ENCODE peak calls at places on chromosomes 2 and 18, in seven cellular contexts. One of them, this sample, is unnamed.

GRCh38 chr2:102142829-102143449 is 393 bp downstream of the IL1R1 start:
- DNase-seq in GM23248: peak
- DNase-seq in HCT116: no peak
- DNase-seq in GM23338: no peak
- DNase-seq in SK-N-SH: no peak
- DNase-seq in PC-3: no peak
- DNase-seq in OCI-LY7: no peak
- DNase-seq in this sample: no peak

GRCh38 chr2:188600536-188601210 is 309.0 kb downstream of the GULP1 start:
- DNase-seq in GM23248: peak
- DNase-seq in HCT116: no peak
- DNase-seq in GM23338: no peak
- DNase-seq in SK-N-SH: no peak
- DNase-seq in PC-3: no peak
- DNase-seq in OCI-LY7: no peak
- DNase-seq in this sample: no peak

GRCh38 chr2:120398961-120399888 is 53.3 kb downstream of the INHBB start:
- DNase-seq in GM23248: no peak
- DNase-seq in HCT116: peak
- DNase-seq in GM23338: no peak
- DNase-seq in SK-N-SH: no peak
- DNase-seq in PC-3: peak
- DNase-seq in OCI-LY7: no peak
- DNase-seq in this sample: no peak

GRCh38 chr2:191650896-191651773 is 26.8 kb upstream of the NABP1 start:
- DNase-seq in GM23248: peak
- DNase-seq in HCT116: no peak
- DNase-seq in GM23338: no peak
- DNase-seq in SK-N-SH: no peak
- DNase-seq in PC-3: peak
- DNase-seq in OCI-LY7: no peak
- DNase-seq in this sample: peak

GRCh38 chr2:195694553-195694952 is 37.5 kb downstream of the SLC39A10 start:
- DNase-seq in GM23248: no peak
- DNase-seq in HCT116: no peak
- DNase-seq in GM23338: no peak
- DNase-seq in SK-N-SH: no peak
- DNase-seq in PC-3: no peak
- DNase-seq in OCI-LY7: no peak
- DNase-seq in this sample: no peak

GRCh38 chr2:200330351-200331120 is 24.0 kb downstream of the SPATS2L start:
- DNase-seq in GM23248: no peak
- DNase-seq in HCT116: no peak
- DNase-seq in GM23338: no peak
- DNase-seq in SK-N-SH: no peak
- DNase-seq in PC-3: no peak
- DNase-seq in OCI-LY7: no peak
- DNase-seq in this sample: no peak

GRCh38 chr2:224260605-224261004 is 141.3 kb downstream of the FAM124B start:
- DNase-seq in GM23248: no peak
- DNase-seq in HCT116: no peak
- DNase-seq in GM23338: no peak
- DNase-seq in SK-N-SH: no peak
- DNase-seq in PC-3: no peak
- DNase-seq in OCI-LY7: no peak
- DNase-seq in this sample: peak

GRCh38 chr2:101442042-101442666 is 32.8 kb downstream of the RFX8 start:
- DNase-seq in GM23248: peak
- DNase-seq in HCT116: no peak
- DNase-seq in GM23338: no peak
- DNase-seq in SK-N-SH: no peak
- DNase-seq in PC-3: peak
- DNase-seq in OCI-LY7: no peak
- DNase-seq in this sample: no peak

GRCh38 chr18:69882965-69883668 is 64.6 kb downstream of the CD226 start:
- DNase-seq in GM23248: peak
- DNase-seq in HCT116: no peak
- DNase-seq in GM23338: no peak
- DNase-seq in SK-N-SH: no peak
- DNase-seq in PC-3: no peak
- DNase-seq in OCI-LY7: peak
- DNase-seq in this sample: no peak
- TF ChIP-seq EZH2phosphoT487 in GM23248: no peak
- TF ChIP-seq EZH2phosphoT487 in HCT116: no peak
- TF ChIP-seq EZH2phosphoT487 in GM23338: no peak
- TF ChIP-seq EZH2phosphoT487 in SK-N-SH: no peak
- TF ChIP-seq EZH2phosphoT487 in PC-3: no peak
- TF ChIP-seq EZH2phosphoT487 in OCI-LY7: no peak
- TF ChIP-seq EZH2phosphoT487 in this sample: no peak

DNA sequence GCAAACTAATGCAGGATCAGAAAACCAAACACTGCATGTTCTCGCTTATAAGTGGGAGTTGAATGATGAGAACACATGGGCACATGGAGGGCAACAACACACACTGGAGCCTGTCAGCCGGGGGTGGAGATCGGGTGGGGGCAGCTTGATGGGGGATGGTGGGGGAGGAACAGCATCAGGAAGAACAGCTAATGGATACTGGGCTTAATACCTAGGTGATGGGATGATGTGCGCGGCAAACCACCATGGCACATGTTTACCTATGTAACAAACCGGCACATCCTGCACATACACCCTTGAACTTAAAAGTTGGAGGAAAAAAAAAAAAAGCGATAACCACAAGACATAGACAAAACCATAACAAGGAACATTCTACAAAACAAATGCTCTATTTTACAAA is 10.4 kb downstream of the CHMP3 start:
- DNase-seq in GM23248: no peak
- DNase-seq in HCT116: no peak
- DNase-seq in GM23338: no peak
- DNase-seq in SK-N-SH: no peak
- DNase-seq in PC-3: no peak
- DNase-seq in OCI-LY7: no peak
- DNase-seq in this sample: no peak
- H2AFZ ChIP-seq in GM23248: no peak
- H2AFZ ChIP-seq in HCT116: no peak
- H2AFZ ChIP-seq in GM23338: no peak
- H2AFZ ChIP-seq in SK-N-SH: no peak
- H2AFZ ChIP-seq in PC-3: no peak
- H2AFZ ChIP-seq in OCI-LY7: no peak
- H2AFZ ChIP-seq in this sample: no peak

GRCh38 chr2:236563953-236564352 is 5.7 kb upstream of the ACKR3 start:
- DNase-seq in GM23248: no peak
- DNase-seq in HCT116: no peak
- DNase-seq in GM23338: no peak
- DNase-seq in SK-N-SH: no peak
- DNase-seq in PC-3: no peak
- DNase-seq in OCI-LY7: no peak
- DNase-seq in this sample: no peak
- TF ChIP-seq EZH2phosphoT487 in GM23248: no peak
- TF ChIP-seq EZH2phosphoT487 in HCT116: no peak
- TF ChIP-seq EZH2phosphoT487 in GM23338: no peak
- TF ChIP-seq EZH2phosphoT487 in SK-N-SH: no peak
- TF ChIP-seq EZH2phosphoT487 in PC-3: no peak
- TF ChIP-seq EZH2phosphoT487 in OCI-LY7: no peak
- TF ChIP-seq EZH2phosphoT487 in this sample: no peak

GRCh38 chr2:164000171-164000570 is 264.4 kb upstream of the FIGN start:
- DNase-seq in GM23248: peak
- DNase-seq in HCT116: no peak
- DNase-seq in GM23338: no peak
- DNase-seq in SK-N-SH: no peak
- DNase-seq in PC-3: peak
- DNase-seq in OCI-LY7: no peak
- DNase-seq in this sample: no peak
- H2AFZ ChIP-seq in GM23248: no peak
- H2AFZ ChIP-seq in HCT116: no peak
- H2AFZ ChIP-seq in GM23338: no peak
- H2AFZ ChIP-seq in SK-N-SH: no peak
- H2AFZ ChIP-seq in PC-3: no peak
- H2AFZ ChIP-seq in OCI-LY7: no peak
- H2AFZ ChIP-seq in this sample: no peak

DNA sequence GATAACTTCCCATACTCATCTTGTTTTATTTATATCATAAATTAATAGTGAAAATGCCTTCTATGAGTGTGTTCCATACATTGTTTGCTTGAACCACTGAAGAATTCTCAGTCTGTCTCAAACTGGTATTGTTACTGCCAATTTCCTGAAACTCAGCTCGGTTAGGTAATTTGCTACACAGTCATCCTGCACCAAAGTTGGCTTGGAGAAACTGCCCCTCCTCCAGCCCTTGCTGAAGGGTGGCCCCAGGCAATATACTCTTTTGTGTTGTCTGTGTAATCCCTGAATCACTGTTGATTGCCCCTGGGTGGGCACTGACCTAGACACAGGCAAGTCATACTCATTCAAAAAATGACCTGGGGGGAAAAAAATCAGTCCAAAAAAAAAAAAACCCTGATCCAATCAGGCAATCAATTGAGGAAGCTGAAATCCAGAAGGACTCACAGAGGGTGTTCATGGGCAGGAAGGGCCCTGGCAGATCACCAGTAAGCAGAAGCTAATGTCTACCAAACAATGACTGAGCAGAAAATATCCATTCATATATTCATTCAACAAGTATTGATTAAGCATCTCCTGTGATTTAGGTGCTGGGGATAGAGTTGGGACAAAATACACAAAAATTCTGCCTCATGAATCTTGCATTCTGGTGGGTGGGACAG is 3.8 kb upstream of the SESTD1 start:
- DNase-seq in GM23248: peak
- DNase-seq in HCT116: no peak
- DNase-seq in GM23338: no peak
- DNase-seq in SK-N-SH: no peak
- DNase-seq in PC-3: peak
- DNase-seq in OCI-LY7: no peak
- DNase-seq in this sample: peak
- TF ChIP-seq EZH2phosphoT487 in GM23248: no peak
- TF ChIP-seq EZH2phosphoT487 in HCT116: no peak
- TF ChIP-seq EZH2phosphoT487 in GM23338: no peak
- TF ChIP-seq EZH2phosphoT487 in SK-N-SH: no peak
- TF ChIP-seq EZH2phosphoT487 in PC-3: no peak
- TF ChIP-seq EZH2phosphoT487 in OCI-LY7: no peak
- TF ChIP-seq EZH2phosphoT487 in this sample: no peak

GRCh38 chr2:73176881-73177644 is 25.3 kb upstream of the NOTO start:
- DNase-seq in GM23248: peak
- DNase-seq in HCT116: peak
- DNase-seq in GM23338: peak
- DNase-seq in SK-N-SH: peak
- DNase-seq in PC-3: peak
- DNase-seq in OCI-LY7: peak
- DNase-seq in this sample: peak

GRCh38 chr2:73176205-73176880 is 26.0 kb upstream of the NOTO start:
- DNase-seq in GM23248: peak
- DNase-seq in HCT116: no peak
- DNase-seq in GM23338: peak
- DNase-seq in SK-N-SH: no peak
- DNase-seq in PC-3: no peak
- DNase-seq in OCI-LY7: no peak
- DNase-seq in this sample: peak

GRCh38 chr2:73174941-73175662 is 27.3 kb upstream of the NOTO start:
- DNase-seq in GM23248: no peak
- DNase-seq in HCT116: no peak
- DNase-seq in GM23338: no peak
- DNase-seq in SK-N-SH: no peak
- DNase-seq in PC-3: no peak
- DNase-seq in OCI-LY7: no peak
- DNase-seq in this sample: no peak

GRCh38 chr2:73174244-73174643 is 28.1 kb upstream of the NOTO start:
- DNase-seq in GM23248: no peak
- DNase-seq in HCT116: no peak
- DNase-seq in GM23338: no peak
- DNase-seq in SK-N-SH: no peak
- DNase-seq in PC-3: no peak
- DNase-seq in OCI-LY7: no peak
- DNase-seq in this sample: no peak

DNA sequence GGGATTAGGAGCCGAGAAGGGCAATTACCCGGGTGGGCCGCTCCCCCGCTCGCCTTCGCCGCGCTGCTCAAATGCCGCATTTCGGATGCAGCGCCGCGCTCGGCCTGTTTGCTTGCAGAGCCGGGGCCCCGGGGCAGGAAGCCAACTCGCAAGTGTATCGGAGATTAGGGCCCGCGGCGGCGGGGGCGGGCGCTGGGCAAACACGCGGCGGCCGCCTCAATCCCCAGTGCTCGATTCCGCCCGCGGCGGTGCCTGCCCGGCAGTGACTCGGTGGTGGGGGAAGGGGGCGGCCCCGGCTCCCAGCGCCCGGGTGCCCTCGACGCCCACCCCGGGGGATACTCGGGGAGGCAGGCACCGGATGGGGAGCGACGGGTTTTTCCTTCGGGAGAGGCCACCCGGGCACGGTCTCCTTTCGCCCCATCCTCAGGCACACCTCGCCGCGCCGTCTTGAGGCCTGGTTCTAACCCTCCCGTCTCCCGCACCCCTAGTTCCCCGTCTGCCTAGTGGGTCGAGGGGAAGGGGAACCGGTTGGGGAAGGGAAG is 26.6 kb upstream of the NOTO start:
- DNase-seq in GM23248: peak
- DNase-seq in HCT116: no peak
- DNase-seq in GM23338: peak
- DNase-seq in SK-N-SH: peak
- DNase-seq in PC-3: peak
- DNase-seq in OCI-LY7: no peak
- DNase-seq in this sample: peak
- H2AFZ ChIP-seq in GM23248: peak
- H2AFZ ChIP-seq in HCT116: no peak
- H2AFZ ChIP-seq in GM23338: peak
- H2AFZ ChIP-seq in SK-N-SH: peak
- H2AFZ ChIP-seq in PC-3: peak
- H2AFZ ChIP-seq in OCI-LY7: no peak
- H2AFZ ChIP-seq in this sample: peak

DNA sequence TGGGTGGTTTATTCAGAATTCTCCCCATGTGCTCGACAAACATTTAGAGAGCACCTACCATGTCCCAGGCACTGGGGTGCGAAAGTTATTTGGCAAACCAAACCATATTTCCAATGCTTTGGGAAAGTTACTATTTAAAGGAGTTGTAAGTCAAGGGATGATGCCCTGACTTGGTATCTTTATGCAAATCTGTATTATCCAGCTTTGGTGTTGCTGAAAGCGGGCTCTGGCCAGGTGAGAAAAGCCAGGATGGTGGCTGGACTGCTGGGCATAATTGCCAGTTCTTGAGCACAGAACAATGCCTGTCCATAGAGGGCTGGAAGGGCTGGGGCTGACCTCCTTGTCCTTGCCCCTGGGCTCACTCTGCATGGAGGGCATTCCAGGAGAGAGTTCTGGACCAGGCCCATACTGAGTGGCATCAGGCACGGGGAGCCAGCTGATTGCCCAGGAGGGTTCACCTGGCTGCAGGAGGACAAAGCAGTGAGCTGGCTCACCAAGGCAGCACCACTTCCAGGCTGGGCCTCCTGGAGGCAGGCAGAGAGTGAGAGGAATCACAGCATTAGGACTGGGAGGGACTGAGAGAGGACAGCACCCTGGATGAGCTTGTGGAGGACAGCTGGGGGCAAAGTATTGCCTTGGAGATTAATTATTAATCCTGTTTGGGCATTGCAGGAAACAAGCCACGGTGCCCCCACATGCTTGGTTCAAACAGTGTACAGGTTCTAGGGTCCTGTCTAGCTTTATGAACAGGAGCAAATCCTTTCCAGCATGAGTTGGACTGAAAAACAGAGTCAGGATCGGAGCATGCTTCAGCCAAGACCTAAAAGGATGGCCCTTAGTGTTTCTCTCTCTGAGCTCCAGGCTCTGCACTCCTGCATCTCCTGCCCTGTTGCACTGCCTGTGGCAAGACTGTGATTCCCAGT is 7.1 kb downstream of the KHK start:
- DNase-seq in GM23248: no peak
- DNase-seq in HCT116: no peak
- DNase-seq in GM23338: no peak
- DNase-seq in SK-N-SH: no peak
- DNase-seq in PC-3: no peak
- DNase-seq in OCI-LY7: no peak
- DNase-seq in this sample: no peak
- TF ChIP-seq EZH2phosphoT487 in GM23248: no peak
- TF ChIP-seq EZH2phosphoT487 in HCT116: no peak
- TF ChIP-seq EZH2phosphoT487 in GM23338: no peak
- TF ChIP-seq EZH2phosphoT487 in SK-N-SH: no peak
- TF ChIP-seq EZH2phosphoT487 in PC-3: no peak
- TF ChIP-seq EZH2phosphoT487 in OCI-LY7: no peak
- TF ChIP-seq EZH2phosphoT487 in this sample: no peak